ENCODE peak calls at places on chromosomes 13 and 19, in nine cellular contexts. E, U, X, M, T, Y, P, H and I are unnamed samples.

GRCh38 chr13:101115762-101116161 is 300.5 kb downstream of the NALCN start:
- DNase-seq in E (peak), U (no peak), X (no peak), M (no peak), T (no peak), Y (no peak), P (no peak), H (no peak), I (no peak)

GRCh38 chr13:21242236-21242635 is 65.8 kb downstream of the MRPL57 start:
- DNase-seq in E (no peak), U (peak), X (no peak), M (peak), T (no peak), Y (no peak), P (no peak), H (no peak), I (no peak)

GRCh38 chr19:20238025-20238623 is 71.1 kb downstream of the ZNF486 start:
- DNase-seq in E (peak), U (peak), X (no peak), M (peak), T (peak), Y (peak), P (peak), H (peak), I (peak)

GRCh38 chr13:113151745-113152707 is 6.4 kb upstream of the PROZ start:
- DNase-seq in E (peak), U (peak), X (no peak), M (no peak), T (no peak), Y (no peak), P (peak), H (no peak), I (no peak)

GRCh38 chr13:72062566-72062965 is 195.6 kb upstream of the DACH1 start:
- DNase-seq in E (no peak), U (peak), X (no peak), M (no peak), T (no peak), Y (no peak), P (no peak), H (no peak), I (no peak)

GRCh38 chr13:104140557-104140956 is 1074.3 kb upstream of the SLC10A2 start:
- DNase-seq in E (no peak), U (peak), X (no peak), M (no peak), T (no peak), Y (no peak), P (no peak), H (no peak), I (no peak)

GRCh38 chr19:53621885-53622710 is 9.7 kb upstream of the DPRX start:
- DNase-seq in E (peak), U (no peak), X (peak), M (no peak), T (no peak), Y (no peak), P (no peak), H (no peak), I (no peak)

GRCh38 chr13:35764359-35765015 is 288.0 kb upstream of the MAB21L1 start:
- DNase-seq in E (no peak), U (no peak), X (no peak), M (no peak), T (no peak), Y (no peak), P (no peak), H (no peak), I (no peak)

GRCh38 chr13:97011446-97012131 is 17.3 kb upstream of the OXGR1 start:
- DNase-seq in E (no peak), U (peak), X (no peak), M (no peak), T (no peak), Y (no peak), P (no peak), H (no peak), I (no peak)

GRCh38 chr19:2132191-2132590 is 19.2 kb downstream of the AP3D1 start:
- DNase-seq in E (no peak), U (no peak), X (no peak), M (no peak), T (no peak), Y (no peak), P (no peak), H (no peak), I (no peak)

GRCh38 chr13:37648604-37649003 is 50.0 kb upstream of the POSTN start:
- DNase-seq in E (no peak), U (no peak), X (no peak), M (no peak), T (no peak), Y (no peak), P (no peak), H (no peak), I (no peak)

GRCh38 chr13:21957833-21958232 is 287.0 kb downstream of the FGF9 start:
- DNase-seq in E (no peak), U (no peak), X (no peak), M (no peak), T (no peak), Y (no peak), P (no peak), H (no peak), I (no peak)

GRCh38 chr19:55550321-55550650 is 4.9 kb upstream of the SBK3 start:
- DNase-seq in E (no peak), U (no peak), X (no peak), M (no peak), T (no peak), Y (no peak), P (no peak), H (no peak), I (no peak)

GRCh38 chr13:73661687-73662425 is 472.3 kb downstream of the KLF12 start:
- DNase-seq in E (no peak), U (no peak), X (no peak), M (no peak), T (no peak), Y (no peak), P (no peak), H (no peak), I (no peak)

GRCh38 chr13:73825143-73825542 is 309.1 kb downstream of the KLF12 start:
- DNase-seq in E (no peak), U (no peak), X (no peak), M (no peak), T (no peak), Y (no peak), P (no peak), H (no peak), I (no peak)

GRCh38 chr13:20566424-20566916 is 487 bp upstream of the IFT88 start:
- DNase-seq in E (peak), U (peak), X (no peak), M (no peak), T (no peak), Y (no peak), P (peak), H (no peak), I (no peak)

GRCh38 chr13:33119022-33119735 is 103.0 kb downstream of the KL start:
- DNase-seq in E (no peak), U (no peak), X (no peak), M (no peak), T (no peak), Y (no peak), P (no peak), H (no peak), I (no peak)

GRCh38 chr19:30312582-30313352 is 59.4 kb upstream of the ZNF536 start:
- DNase-seq in E (no peak), U (no peak), X (no peak), M (no peak), T (no peak), Y (no peak), P (peak), H (no peak), I (no peak)

GRCh38 chr13:49859568-49859967 is 67.1 kb upstream of the KPNA3 start:
- DNase-seq in E (peak), U (no peak), X (peak), M (no peak), T (no peak), Y (no peak), P (no peak), H (no peak), I (no peak)

GRCh38 chr13:29676535-29676934 is 81.0 kb upstream of the SLC7A1 start:
- DNase-seq in E (peak), U (no peak), X (peak), M (no peak), T (no peak), Y (no peak), P (peak), H (no peak), I (no peak)

GRCh38 chr13:94311893-94312292 is 167.6 kb downstream of the DCT start:
- DNase-seq in E (no peak), U (peak), X (no peak), M (no peak), T (no peak), Y (no peak), P (no peak), H (no peak), I (no peak)

GRCh38 chr13:37621811-37622361 is 23.3 kb upstream of the POSTN start:
- DNase-seq in E (peak), U (no peak), X (peak), M (no peak), T (no peak), Y (no peak), P (no peak), H (no peak), I (no peak)

GRCh38 chr19:3224346-3225325 is at the start of gene CELF5:
- DNase-seq in E (peak), U (peak), X (no peak), M (peak), T (peak), Y (peak), P (no peak), H (peak), I (peak)

GRCh38 chr19:32767951-32768679 is 48.5 kb downstream of the TDRD12 start:
- DNase-seq in E (no peak), U (no peak), X (no peak), M (no peak), T (no peak), Y (no peak), P (no peak), H (no peak), I (no peak)

GRCh38 chr13:98510156-98510509 is 66.8 kb downstream of the STK24 start:
- DNase-seq in E (no peak), U (no peak), X (no peak), M (no peak), T (no peak), Y (no peak), P (no peak), H (no peak), I (no peak)

GRCh38 chr13:79631260-79631659 is 150.3 kb downstream of the NDFIP2 start:
- DNase-seq in E (peak), U (peak), X (peak), M (no peak), T (no peak), Y (no peak), P (no peak), H (no peak), I (no peak)

GRCh38 chr19:22634450-22634827 is 315 bp downstream of the ZNF492 start:
- DNase-seq in E (no peak), U (no peak), X (no peak), M (no peak), T (no peak), Y (no peak), P (no peak), H (no peak), I (no peak)

GRCh38 chr13:75830842-75831241 is 194.7 kb downstream of the LMO7 start:
- DNase-seq in E (no peak), U (no peak), X (peak), M (no peak), T (no peak), Y (no peak), P (no peak), H (no peak), I (no peak)

GRCh38 chr19:17860331-17860992 is 752 bp downstream of the RPL18A start:
- DNase-seq in E (no peak), U (peak), X (no peak), M (no peak), T (no peak), Y (no peak), P (no peak), H (no peak), I (no peak)

GRCh38 chr19:15421136-15421535 is 2.3 kb upstream of the AKAP8L start:
- DNase-seq in E (no peak), U (no peak), X (no peak), M (no peak), T (peak), Y (no peak), P (peak), H (no peak), I (no peak)

GRCh38 chr13:59877933-59878332 is 285.8 kb downstream of the DIAPH3 start:
- DNase-seq in E (no peak), U (no peak), X (no peak), M (no peak), T (no peak), Y (no peak), P (no peak), H (no peak), I (no peak)

GRCh38 chr13:113183450-113184129 is 24.9 kb downstream of the PCID2 start:
- DNase-seq in E (no peak), U (no peak), X (no peak), M (no peak), T (no peak), Y (no peak), P (no peak), H (no peak), I (no peak)

GRCh38 chr13:36998624-36999041 is 507 bp downstream of the ALG5 start:
- DNase-seq in E (peak), U (peak), X (no peak), M (peak), T (peak), Y (no peak), P (peak), H (peak), I (no peak)